ENCODE peak calls at places on chromosomes 11 and 22, in four cellular contexts. Z is NCI-H524, M is left lung, X is non-pigmented ciliary epithelial cell. R is an unnamed sample.

GRCh38 chr22:35349704-35350538 is 31.0 kb upstream of the HMOX1 start:
- DNase-seq in M (peak; percentile 36), X (no peak), Z (peak; percentile 83), R (peak; percentile 41)

GRCh38 chr11:1829039-1829820 is 5.6 kb upstream of the SYT8 start:
- DNase-seq in Z (no peak), X (no peak), M (no peak), R (peak; percentile 34)

GRCh38 chr22:44941176-44941575 is 68.6 kb downstream of the PHF21B start:
- DNase-seq in X (no peak), M (no peak), Z (peak; percentile 39), R (no peak)

GRCh38 chr11:82978422-82979099 is 77.0 kb downstream of the DDIAS start:
- DNase-seq in X (peak; percentile 66), Z (no peak), M (no peak), R (peak; percentile 60)

GRCh38 chr11:35623708-35624168 is 5.5 kb downstream of the FJX1 start:
- DNase-seq in X (peak; percentile 83), Z (peak; percentile 53), M (no peak), R (peak; percentile 92)

GRCh38 chr22:24588370-24588755 is 4.5 kb downstream of the LRRC75B start:
- DNase-seq in Z (no peak), M (no peak), X (no peak), R (no peak)

GRCh38 chr11:62395885-62396778 is 22.7 kb upstream of the SCGB1A1 start:
- DNase-seq in X (no peak), Z (no peak), M (no peak), R (no peak)

GRCh38 chr11:126739499-126740145 is 260.9 kb downstream of the KIRREL3 start:
- DNase-seq in M (no peak), Z (no peak), X (no peak), R (no peak)

GRCh38 chr11:68115285-68115684 is 5.9 kb downstream of the CHKA start:
- DNase-seq in X (no peak), M (no peak), Z (no peak), R (no peak)

GRCh38 chr11:33268945-33269567 is 11.9 kb downstream of the HIPK3 start:
- DNase-seq in Z (no peak), M (no peak), X (no peak), R (no peak)

GRCh38 chr11:117734596-117734995 is 62.4 kb downstream of the DSCAML1 start:
- DNase-seq in X (no peak), Z (no peak), M (no peak), R (no peak)

GRCh38 chr11:94111660-94112059 is 17.0 kb upstream of the PANX1 start:
- DNase-seq in X (no peak), Z (peak; percentile 23), M (no peak), R (no peak)

GRCh38 chr11:34988294-34989255 is 72.2 kb downstream of the PDHX start:
- DNase-seq in M (no peak), X (no peak), Z (no peak), R (no peak)

GRCh38 chr22:46061124-46061410 is 84.1 kb upstream of the WNT7B start:
- DNase-seq in Z (no peak), X (no peak), M (no peak), R (no peak)

GRCh38 chr11:121426476-121427454 is 25.3 kb upstream of the SORL1 start:
- DNase-seq in Z (no peak), X (no peak), M (peak; percentile 55), R (no peak)

GRCh38 chr22:43388420-43388851 is 23.4 kb upstream of the MPPED1 start:
- DNase-seq in X (no peak), Z (peak; percentile 70), M (peak; percentile 71), R (no peak)

GRCh38 chr11:125553357-125553756 is 15.9 kb upstream of the EI24 start:
- DNase-seq in X (no peak), M (no peak), Z (no peak), R (no peak)

GRCh38 chr22:36965716-36966115 is 52.3 kb downstream of the CSF2RB start:
- DNase-seq in Z (no peak), X (no peak), M (no peak), R (no peak)

GRCh38 chr11:68053117-68053516 is 14.3 kb downstream of the TCIRG1 start:
- DNase-seq in X (no peak), M (no peak), Z (no peak), R (no peak)

GRCh38 chr11:17768547-17768946 is 34.0 kb downstream of the KCNC1 start:
- DNase-seq in Z (no peak), X (no peak), M (no peak), R (no peak)

GRCh38 chr11:60756307-60757032 is at the start of gene MS4A15:
- DNase-seq in X (no peak), M (no peak), Z (peak; percentile 23), R (no peak)

GRCh38 chr22:21593406-21594232 is 26.1 kb downstream of the UBE2L3 start:
- DNase-seq in M (no peak), Z (peak; percentile 14), X (no peak), R (no peak)

GRCh38 chr22:47837703-47838102 is 1075.3 kb downstream of the TBC1D22A start:
- DNase-seq in Z (peak; percentile 31), X (no peak), M (no peak), R (no peak)

GRCh38 chr22:22687638-22688500 is 43.5 kb downstream of the GGTLC2 start:
- DNase-seq in M (no peak), X (no peak), Z (no peak), R (no peak)

GRCh38 chr22:23147632-23148387 is 2.5 kb downstream of the RAB36 start:
- DNase-seq in X (no peak), M (no peak), Z (no peak), R (peak; percentile 49)

GRCh38 chr11:18844753-18845367 is 53.3 kb upstream of the PTPN5 start:
- DNase-seq in Z (peak; percentile 11), X (peak; percentile 8), M (no peak), R (peak; percentile 4)

GRCh38 chr11:47268448-47269001 is 1.4 kb upstream of the MADD start:
- DNase-seq in Z (no peak), X (no peak), M (no peak), R (no peak)

GRCh38 chr22:37777122-37777687 is 30.5 kb upstream of the GCAT start:
- DNase-seq in X (peak; percentile 42), Z (no peak), M (peak; percentile 72), R (no peak)

GRCh38 chr11:92453055-92453454 is 228.4 kb downstream of the FAT3 start:
- DNase-seq in M (no peak), X (peak; percentile 37), Z (no peak), R (peak; percentile 43)

R was measured in skeletal muscle cell.